ENCODE peak calls at places on chromosomes 5 and 9, in eight cellular contexts. B is fibroblast of the aortic adventitia; Z is dorsolateral prefrontal cortex; U is fibroblast of mammary gland; A is activated CD8-positive, alpha-beta T cell treated with anti-CD3 and anti-CD28 coated beads for 36 hours; T is cardiac muscle cell; Q is mesothelial cell of epicardium; V is fibroblast of lung. N is an unnamed sample.

GRCh38 chr9:136206602-136207333 is 1.8 kb upstream of the LHX3 start:
- DNase-seq in B (no peak), V (no peak), Z (no peak), A (no peak), U (no peak), Q (no peak), T (no peak), N (no peak)

GRCh38 chr5:106019271-106019670 is 1651.5 kb downstream of the EFNA5 start:
- DNase-seq in U (peak; percentile 19), Q (no peak), Z (no peak), T (peak; percentile 48), A (no peak), B (peak; percentile 67), V (peak; percentile 72), N (no peak)

GRCh38 chr9:19371942-19372341 is 8.1 kb downstream of the RPS6 start:
- DNase-seq in U (no peak), Q (no peak), T (no peak), Z (no peak), V (no peak), A (peak; percentile 12), B (no peak), N (no peak)

GRCh38 chr9:119905706-119906105 is 536.5 kb upstream of the BRINP1 start:
- DNase-seq in Z (no peak), U (no peak), Q (no peak), T (no peak), B (no peak), V (peak; percentile 4), A (no peak), N (no peak)

GRCh38 chr5:151892393-151892792 is 32.3 kb downstream of the GLRA1 start:
- DNase-seq in V (no peak), A (no peak), T (no peak), Q (no peak), U (no peak), Z (no peak), B (no peak), N (no peak)

GRCh38 chr5:134029156-134029555 is 24.4 kb upstream of the VDAC1 start:
- DNase-seq in B (peak; percentile 93), A (no peak), U (peak; percentile 99), Q (no peak), Z (no peak), V (peak; percentile 96), T (peak; percentile 81), N (no peak)

GRCh38 chr9:34010979-34011378 is 37.7 kb downstream of the UBAP2 start:
- DNase-seq in U (peak; percentile 15), A (peak; percentile 16), V (peak; percentile 6), Z (no peak), T (peak; percentile 18), Q (no peak), B (peak; percentile 28), N (no peak)

GRCh38 chr5:178595750-178596149 is 5.6 kb upstream of the COL23A1 start:
- DNase-seq in T (no peak), A (no peak), V (no peak), Q (no peak), B (no peak), Z (no peak), U (no peak), N (no peak)

GRCh38 chr9:34984049-34984448 is 5.5 kb upstream of the DNAJB5 start:
- DNase-seq in U (peak; percentile 36), V (peak; percentile 30), Q (no peak), A (peak; percentile 45), B (peak; percentile 35), Z (no peak), T (peak; percentile 59), N (no peak)

GRCh38 chr5:89372176-89372575 is 489.2 kb upstream of the MEF2C start:
- DNase-seq in Z (no peak), Q (no peak), B (no peak), T (no peak), V (peak; percentile 21), A (no peak), U (peak; percentile 16), N (no peak)

GRCh38 chr5:112784726-112785125 is 47.0 kb downstream of the APC start:
- DNase-seq in B (peak; percentile 71), Q (no peak), Z (no peak), A (no peak), T (peak; percentile 54), U (peak; percentile 53), V (peak; percentile 29), N (no peak)

GRCh38 chr9:122931851-122932199 is 513 bp upstream of the ZBTB26 start:
- DNase-seq in Z (no peak), Q (no peak), B (no peak), V (peak; percentile 38), U (peak; percentile 28), T (no peak), A (no peak), N (no peak)

GRCh38 chr9:38196721-38197120 is 127.7 kb upstream of the SHB start:
- DNase-seq in Q (no peak), B (no peak), T (no peak), U (no peak), Z (no peak), A (no peak), V (no peak), N (no peak)

GRCh38 chr5:8730194-8730593 is 815.7 kb downstream of the SEMA5A start:
- DNase-seq in T (peak; percentile 50), V (peak; percentile 88), U (peak; percentile 52), B (peak; percentile 26), Q (no peak), Z (no peak), A (no peak), N (no peak)

GRCh38 chr5:1910861-1911772 is 28.4 kb upstream of the IRX4 start:
- DNase-seq in A (no peak), B (no peak), T (no peak), U (no peak), Z (no peak), Q (peak; percentile 10), V (no peak), N (no peak)

GRCh38 chr5:128259530-128260145 is 176.1 kb downstream of the SLC12A2 start:
- DNase-seq in V (no peak), Q (no peak), Z (no peak), T (peak; percentile 64), U (peak; percentile 25), B (no peak), A (no peak), N (no peak)

GRCh38 chr5:73946926-73947455 is 321.0 kb downstream of the ARHGEF28 start:
- DNase-seq in Z (no peak), A (no peak), V (no peak), U (no peak), T (no peak), Q (no peak), B (no peak), N (no peak)

GRCh38 chr9:35907732-35908483 is 1.4 kb upstream of the SPAAR start:
- DNase-seq in Q (no peak), T (peak; percentile 94), V (peak; percentile 94), Z (no peak), A (no peak), B (peak; percentile 91), U (peak; percentile 99), N (no peak)

GRCh38 chr9:124457887-124458431 is 7.7 kb downstream of the ADGRD2 start:
- DNase-seq in A (no peak), Z (no peak), U (no peak), V (no peak), Q (no peak), T (no peak), B (no peak), N (no peak)

GRCh38 chr5:104184264-104184663 is 621.7 kb upstream of the NUDT12 start:
- DNase-seq in U (no peak), V (peak; percentile 11), B (no peak), A (no peak), Q (no peak), T (no peak), Z (no peak), N (no peak)

GRCh38 chr9:4420351-4420750 is 69.9 kb upstream of the SLC1A1 start:
- DNase-seq in Z (no peak), V (no peak), Q (no peak), T (no peak), A (no peak), U (no peak), B (no peak), N (no peak)

GRCh38 chr5:16384222-16384621 is 81.4 kb downstream of the ZNF622 start:
- DNase-seq in B (no peak), V (no peak), Q (no peak), T (no peak), Z (no peak), U (no peak), A (no peak), N (no peak)

DNA sequence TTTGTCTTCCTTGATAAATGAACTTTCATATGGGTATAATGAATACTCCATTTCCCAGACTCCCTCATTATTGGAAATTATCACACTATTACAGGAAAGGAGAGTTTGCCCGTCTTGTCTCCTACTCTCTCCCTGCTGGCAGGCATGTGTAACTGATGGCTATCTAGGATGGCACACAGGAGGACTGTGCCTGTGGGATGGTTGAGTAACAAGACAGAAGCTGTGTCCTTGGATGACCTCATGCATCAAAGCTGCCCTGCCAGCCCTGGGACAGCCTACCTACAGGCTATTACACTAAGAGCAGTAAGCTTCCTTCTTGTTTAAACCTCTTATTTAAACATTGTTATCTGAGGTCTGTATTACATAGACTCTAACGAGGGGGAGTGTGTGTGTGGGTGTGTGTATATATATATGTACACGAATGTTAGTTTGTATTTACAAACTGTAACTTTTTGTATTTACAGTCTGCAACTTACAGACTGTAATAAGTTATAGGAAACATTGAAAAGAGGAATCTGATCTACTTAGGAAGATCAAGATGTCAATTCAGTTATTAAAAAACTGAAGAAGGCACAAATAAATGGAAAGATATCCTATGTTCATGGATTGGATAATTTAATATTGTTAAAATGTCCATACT is 247.6 kb upstream of the ACO1 start:
- DNase-seq in V (no peak), T (no peak), Q (no peak), B (no peak), Z (no peak), A (no peak), U (no peak), N (no peak)
- TF ChIP-seq CTCF in V (no peak), T (no peak), Q (no peak), B (no peak), Z (no peak), A (no peak), U (no peak), N (no peak)

DNA sequence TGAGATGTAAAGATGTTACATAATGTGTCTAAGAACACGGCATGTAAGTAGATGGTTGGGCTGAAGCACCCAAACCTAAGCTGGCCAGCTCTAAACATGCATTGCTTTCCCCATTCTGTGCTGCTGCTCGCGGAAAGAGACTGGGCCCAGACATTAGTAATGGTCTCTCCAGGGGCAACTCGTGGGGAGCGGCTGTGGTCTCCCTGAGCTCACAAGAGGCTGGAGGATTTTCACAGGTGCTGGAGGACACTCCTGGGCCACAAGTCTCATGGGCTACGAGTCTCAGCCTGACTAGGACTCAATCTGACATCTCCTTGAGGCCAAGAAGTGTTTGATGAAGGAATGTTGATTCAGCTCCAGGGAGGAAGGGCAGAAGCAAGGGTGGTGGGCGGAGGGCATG is 92.7 kb upstream of the PTCH1 start:
- DNase-seq in V (no peak), A (no peak), T (no peak), U (no peak), Z (no peak), B (no peak), Q (no peak), N (no peak)
- TF ChIP-seq CTCF in V (no peak), A (no peak), T (no peak), U (no peak), Z (no peak), B (no peak), Q (no peak), N (no peak)

GRCh38 chr5:135566422-135567416 is 12.1 kb downstream of the CXCL14 start:
- DNase-seq in Q (no peak), B (no peak), T (no peak), U (no peak), Z (no peak), A (no peak), V (no peak), N (no peak)
- TF ChIP-seq CTCF in Q (peak; percentile 8), B (no peak), T (no peak), U (no peak), Z (no peak), A (no peak), V (no peak), N (no peak)

GRCh38 chr5:39619161-39619818 is 194.5 kb upstream of the DAB2 start:
- DNase-seq in A (no peak), U (no peak), T (no peak), Q (no peak), B (no peak), V (no peak), Z (no peak), N (no peak)
- TF ChIP-seq CTCF in A (no peak), U (no peak), T (no peak), Q (no peak), B (no peak), V (no peak), Z (no peak), N (no peak)